ENCODE peak calls at places on chromosomes 16 and 17, in seven cellular contexts. A, M, H, B, U, T and C are unnamed samples.
A peak's percentile ranks its signal among the peaks of the same experiment; 100 is the strongest.

GRCh38 chr16:6193718-6194117 is 1096.1 kb upstream of the EEF2KMT start:
- DNase-seq in A (no peak), T (no peak), U (peak; percentile 1), B (no peak), M (no peak), H (no peak), C (no peak)

GRCh38 chr17:77068915-77069314 is 71.9 kb upstream of the SEC14L1 start:
- DNase-seq in H (no peak), U (no peak), B (no peak), M (no peak), T (no peak), A (no peak), C (no peak)

GRCh38 chr17:79126139-79126538 is 51.5 kb downstream of the ENGASE start:
- DNase-seq in A (no peak), H (no peak), U (no peak), B (no peak), T (no peak), M (no peak), C (no peak)

GRCh38 chr17:21463204-21463661 is 87.1 kb downstream of the KCNJ12 start:
- DNase-seq in A (no peak), H (no peak), U (no peak), T (no peak), M (no peak), B (no peak), C (no peak)

GRCh38 chr17:82592751-82593589 is 55.3 kb downstream of the WDR45B start:
- DNase-seq in H (peak; percentile 67), M (peak; percentile 65), B (peak; percentile 26), U (peak; percentile 82), A (no peak), T (peak; percentile 25), C (no peak)

GRCh38 chr16:2432801-2433505 is 3.7 kb downstream of the CCNF start:
- DNase-seq in H (no peak), M (no peak), B (no peak), U (no peak), A (no peak), T (no peak), C (no peak)

GRCh38 chr17:1830288-1830687 is 483 bp downstream of the RPA1 start:
- DNase-seq in A (no peak), H (no peak), B (no peak), T (no peak), M (no peak), U (no peak), C (no peak)

GRCh38 chr17:43882761-43883415 is 24.4 kb downstream of the MPP2 start:
- DNase-seq in A (no peak), U (no peak), B (no peak), T (no peak), M (no peak), H (no peak), C (no peak)